ENCODE peak calls at places on chromosomes 11 and 22, in four cellular contexts. One of them, this sample, is unnamed.

GRCh38 chr11:119091966-119092879 is 7.5 kb downstream of the HMBS start:
- DNase-seq in HCT116: no peak
- DNase-seq in K562: peak
- DNase-seq in HepG2: no peak
- DNase-seq in this sample: no peak

GRCh38 chr22:40263191-40263590 is 83.1 kb upstream of the ADSL start:
- DNase-seq in K562: peak
- DNase-seq in HepG2: no peak
- DNase-seq in HCT116: no peak
- DNase-seq in this sample: no peak

GRCh38 chr11:134223066-134223465 is 701 bp downstream of the NCAPD3 start:
- DNase-seq in K562: no peak
- DNase-seq in HCT116: no peak
- DNase-seq in HepG2: no peak
- DNase-seq in this sample: no peak

GRCh38 chr11:130801287-130802146 is 114.8 kb downstream of the SNX19 start:
- DNase-seq in K562: no peak
- DNase-seq in HepG2: no peak
- DNase-seq in HCT116: no peak
- DNase-seq in this sample: no peak

GRCh38 chr22:22833488-22833887 is 54.1 kb upstream of the IGLL5 start:
- DNase-seq in K562: no peak
- DNase-seq in HepG2: no peak
- DNase-seq in HCT116: no peak
- DNase-seq in this sample: no peak

GRCh38 chr11:99383628-99384300 is 363.0 kb downstream of the CNTN5 start:
- DNase-seq in K562: no peak
- DNase-seq in HepG2: no peak
- DNase-seq in HCT116: no peak
- DNase-seq in this sample: no peak

GRCh38 chr11:120272303-120272702 is 32.4 kb downstream of the POU2F3 start:
- DNase-seq in K562: no peak
- DNase-seq in HepG2: no peak
- DNase-seq in HCT116: no peak
- DNase-seq in this sample: no peak

GRCh38 chr22:48746789-48747425 is 1080.8 kb downstream of the BRD1 start:
- DNase-seq in HCT116: no peak
- DNase-seq in HepG2: no peak
- DNase-seq in K562: no peak
- DNase-seq in this sample: no peak

GRCh38 chr11:109706940-109707339 is 284.9 kb downstream of the C11orf87 start:
- DNase-seq in HepG2: no peak
- DNase-seq in HCT116: no peak
- DNase-seq in K562: no peak
- DNase-seq in this sample: no peak

GRCh38 chr22:36923458-36923784 is 10.0 kb downstream of the CSF2RB start:
- DNase-seq in HepG2: no peak
- DNase-seq in K562: no peak
- DNase-seq in HCT116: no peak
- DNase-seq in this sample: no peak

GRCh38 chr22:25849514-25849913 is 107.5 kb downstream of the MYO18B start:
- DNase-seq in K562: no peak
- DNase-seq in HCT116: no peak
- DNase-seq in HepG2: no peak
- DNase-seq in this sample: no peak

GRCh38 chr11:29272019-29272654 is 744.7 kb downstream of the KCNA4 start:
- DNase-seq in HCT116: peak
- DNase-seq in HepG2: no peak
- DNase-seq in K562: no peak
- DNase-seq in this sample: no peak

GRCh38 chr11:78560826-78561484 is 13.7 kb downstream of the NARS2 start:
- DNase-seq in HepG2: peak
- DNase-seq in HCT116: no peak
- DNase-seq in K562: no peak
- DNase-seq in this sample: no peak

GRCh38 chr22:32042924-32043323 is at the start of gene SLC5A1:
- DNase-seq in HepG2: no peak
- DNase-seq in K562: no peak
- DNase-seq in HCT116: no peak
- DNase-seq in this sample: no peak

GRCh38 chr22:45928726-45929359 is 48.1 kb downstream of the WNT7B start:
- DNase-seq in HepG2: no peak
- DNase-seq in HCT116: no peak
- DNase-seq in K562: no peak
- DNase-seq in this sample: no peak

GRCh38 chr22:32628626-32629587 is 154.3 kb downstream of the FBXO7 start:
- DNase-seq in HepG2: peak
- DNase-seq in K562: no peak
- DNase-seq in HCT116: no peak
- DNase-seq in this sample: no peak

GRCh38 chr22:50597097-50597496 is 3.5 kb upstream of the MAPK8IP2 start:
- DNase-seq in HCT116: no peak
- DNase-seq in HepG2: no peak
- DNase-seq in K562: no peak
- DNase-seq in this sample: no peak

GRCh38 chr11:64028398-64029115 is 7.2 kb upstream of the FLRT1 start:
- DNase-seq in HepG2: no peak
- DNase-seq in K562: no peak
- DNase-seq in HCT116: no peak
- DNase-seq in this sample: no peak

GRCh38 chr22:35918466-35918865 is 110.2 kb downstream of the RBFOX2 start:
- DNase-seq in HCT116: no peak
- DNase-seq in K562: no peak
- DNase-seq in HepG2: no peak
- DNase-seq in this sample: no peak

GRCh38 chr11:130648601-130649000 is 200.2 kb downstream of the ADAMTS15 start:
- DNase-seq in HepG2: no peak
- DNase-seq in HCT116: no peak
- DNase-seq in K562: no peak
- DNase-seq in this sample: no peak

GRCh38 chr11:79119491-79120284 is 321.1 kb downstream of the TENM4 start:
- DNase-seq in K562: no peak
- DNase-seq in HCT116: no peak
- DNase-seq in HepG2: no peak
- DNase-seq in this sample: no peak

GRCh38 chr22:35752172-35752832 is 34.6 kb downstream of the APOL5 start:
- DNase-seq in HepG2: no peak
- DNase-seq in K562: no peak
- DNase-seq in HCT116: no peak
- DNase-seq in this sample: no peak

GRCh38 chr11:107799245-107799859 is 59.2 kb downstream of the SLC35F2 start:
- DNase-seq in HCT116: peak
- DNase-seq in HepG2: peak
- DNase-seq in K562: peak
- DNase-seq in this sample: peak
- TF ChIP-seq TCF7L2 in HCT116: no peak
- TF ChIP-seq TCF7L2 in HepG2: no peak
- TF ChIP-seq TCF7L2 in K562: no peak
- TF ChIP-seq TCF7L2 in this sample: no peak

GRCh38 chr11:2434506-2435255 is 9.6 kb downstream of the TRPM5 start:
- DNase-seq in K562: no peak
- DNase-seq in HepG2: no peak
- DNase-seq in HCT116: no peak
- DNase-seq in this sample: no peak
- TF ChIP-seq TCF7L2 in K562: no peak
- TF ChIP-seq TCF7L2 in HepG2: no peak
- TF ChIP-seq TCF7L2 in HCT116: no peak
- TF ChIP-seq TCF7L2 in this sample: no peak

DNA sequence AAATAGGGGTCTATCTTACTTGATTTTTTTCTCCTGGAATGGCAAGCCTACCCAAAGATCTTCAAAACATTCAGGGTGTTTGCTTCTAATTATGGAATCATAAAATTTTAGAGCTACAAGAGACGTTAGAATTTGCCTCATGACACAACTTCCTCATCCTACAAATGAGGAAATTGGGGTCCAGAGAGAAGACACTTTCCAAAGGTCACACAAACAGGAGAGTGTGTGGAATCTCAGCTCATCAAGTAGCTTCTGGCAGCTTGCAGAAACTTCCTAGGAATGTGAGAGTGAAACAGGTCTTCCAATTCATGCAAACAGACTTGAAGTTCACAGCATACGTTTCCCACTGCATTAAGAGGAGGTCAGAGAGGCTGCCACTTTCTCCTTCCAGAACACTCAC is 976.0 kb downstream of the OPCML start:
- DNase-seq in HepG2: no peak
- DNase-seq in K562: no peak
- DNase-seq in HCT116: no peak
- DNase-seq in this sample: no peak
- TF ChIP-seq TCF7L2 in HepG2: no peak
- TF ChIP-seq TCF7L2 in K562: no peak
- TF ChIP-seq TCF7L2 in HCT116: no peak
- TF ChIP-seq TCF7L2 in this sample: no peak

DNA sequence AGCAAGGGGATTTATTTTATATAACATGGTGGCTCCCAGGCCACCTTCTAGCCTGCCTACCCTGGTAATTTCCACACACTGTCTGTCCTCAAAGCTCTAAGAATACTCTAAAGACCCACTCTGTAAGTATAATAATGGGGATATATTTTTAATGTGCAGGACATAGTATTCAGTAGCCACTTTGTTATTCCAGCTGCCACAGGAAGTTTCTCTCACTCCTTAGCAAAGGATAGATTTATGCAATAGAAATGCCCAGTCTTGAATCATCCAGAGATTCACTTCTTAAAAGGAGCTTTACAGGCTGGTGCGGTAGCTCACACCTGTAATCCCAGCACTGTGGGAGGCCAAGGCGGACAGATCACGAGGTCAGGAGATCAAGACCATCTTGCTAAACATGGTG is 68.4 kb upstream of the LDLRAD3 start:
- DNase-seq in K562: no peak
- DNase-seq in HepG2: no peak
- DNase-seq in HCT116: no peak
- DNase-seq in this sample: no peak
- TF ChIP-seq TCF7L2 in K562: no peak
- TF ChIP-seq TCF7L2 in HepG2: no peak
- TF ChIP-seq TCF7L2 in HCT116: no peak
- TF ChIP-seq TCF7L2 in this sample: no peak

GRCh38 chr11:62391642-62392425 is 27.0 kb upstream of the SCGB1A1 start:
- DNase-seq in HCT116: no peak
- DNase-seq in K562: no peak
- DNase-seq in HepG2: no peak
- DNase-seq in this sample: no peak
- TF ChIP-seq TCF7L2 in HCT116: no peak
- TF ChIP-seq TCF7L2 in K562: no peak
- TF ChIP-seq TCF7L2 in HepG2: no peak
- TF ChIP-seq TCF7L2 in this sample: no peak

GRCh38 chr11:117232022-117232878 is at the start of the genes PCSK7 and RNF214:
- DNase-seq in K562: peak
- DNase-seq in HCT116: no peak
- DNase-seq in HepG2: peak
- DNase-seq in this sample: peak

GRCh38 chr11:117231637-117232021 is 244 bp downstream of the PCSK7 start:
- DNase-seq in HepG2: no peak
- DNase-seq in K562: peak
- DNase-seq in HCT116: no peak
- DNase-seq in this sample: no peak

GRCh38 chr11:117230286-117230961 is 1.4 kb downstream of the PCSK7 start:
- DNase-seq in HepG2: no peak
- DNase-seq in HCT116: no peak
- DNase-seq in K562: no peak
- DNase-seq in this sample: no peak

GRCh38 chr11:117229931-117230285 is 2.0 kb downstream of the PCSK7 start:
- DNase-seq in K562: no peak
- DNase-seq in HepG2: no peak
- DNase-seq in HCT116: no peak
- DNase-seq in this sample: no peak

GRCh38 chr11:117230981-117231636 is 764 bp downstream of the PCSK7 start:
- DNase-seq in HCT116: no peak
- DNase-seq in K562: no peak
- DNase-seq in HepG2: no peak
- DNase-seq in this sample: no peak
- TF ChIP-seq TCF7L2 in HCT116: no peak
- TF ChIP-seq TCF7L2 in K562: no peak
- TF ChIP-seq TCF7L2 in HepG2: no peak
- TF ChIP-seq TCF7L2 in this sample: no peak

DNA sequence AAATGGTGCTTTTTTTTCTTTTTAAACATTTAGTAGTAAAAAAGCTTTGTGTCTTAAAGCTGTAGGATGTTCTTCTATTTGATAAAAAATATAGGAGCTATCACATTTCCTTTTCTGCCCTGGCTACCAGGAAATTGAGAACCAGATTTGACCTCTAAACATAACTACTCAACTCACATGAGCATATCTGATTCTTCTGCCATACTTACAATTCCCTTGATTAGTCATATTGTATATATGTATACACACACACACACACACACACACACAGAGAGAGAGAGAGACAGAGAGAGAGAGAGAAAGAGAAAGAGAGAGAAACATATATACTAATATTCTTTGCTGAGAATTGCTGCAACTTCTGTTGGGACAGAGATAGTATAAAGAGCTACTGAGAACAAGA is 23.0 kb upstream of the GDPD4 start:
- DNase-seq in HCT116: no peak
- DNase-seq in HepG2: no peak
- DNase-seq in K562: no peak
- DNase-seq in this sample: no peak
- TF ChIP-seq TCF7L2 in HCT116: no peak
- TF ChIP-seq TCF7L2 in HepG2: no peak
- TF ChIP-seq TCF7L2 in K562: no peak
- TF ChIP-seq TCF7L2 in this sample: no peak

GRCh38 chr11:126920833-126921232 is 79.7 kb downstream of the KIRREL3 start:
- DNase-seq in K562: no peak
- DNase-seq in HCT116: no peak
- DNase-seq in HepG2: no peak
- DNase-seq in this sample: no peak
- TF ChIP-seq TCF7L2 in K562: no peak
- TF ChIP-seq TCF7L2 in HCT116: no peak
- TF ChIP-seq TCF7L2 in HepG2: no peak
- TF ChIP-seq TCF7L2 in this sample: no peak